ENCODE peak calls at places on chromosomes 11 and 22, in nine cellular contexts. One of them, this sample, is unnamed.

GRCh38 chr22:43974028-43974545 is 18.8 kb downstream of the SAMM50 start:
- DNase-seq in LHCN-M2: no peak
- DNase-seq in HTR-8/SVneo: no peak
- DNase-seq in activated naive CD4-positive, alpha-beta T cell treated with anti-CD3 and anti-CD28 coated beads for 36 hours: no peak
- DNase-seq in SHP77: no peak
- DNase-seq in stimulated activated CD4-positive, alpha-beta T cell treated with anti-CD3 and anti-CD28 coated beads, Interleukin-4, amount 100 ng/mL, for 1 hour: no peak
- DNase-seq in right atrium auricular region: no peak
- DNase-seq in NCI-H1436 treated with DMSO at 0.1 percent for 48 hours: no peak
- DNase-seq in AML-193: no peak
- DNase-seq in this sample: no peak

GRCh38 chr11:46679252-46680163 is 20.9 kb downstream of the ARHGAP1 start:
- DNase-seq in HTR-8/SVneo: no peak
- DNase-seq in NCI-H1436 treated with DMSO at 0.1 percent for 48 hours: no peak
- DNase-seq in activated naive CD4-positive, alpha-beta T cell treated with anti-CD3 and anti-CD28 coated beads for 36 hours: no peak
- DNase-seq in SHP77: no peak
- DNase-seq in right atrium auricular region: no peak
- DNase-seq in stimulated activated CD4-positive, alpha-beta T cell treated with anti-CD3 and anti-CD28 coated beads, Interleukin-4, amount 100 ng/mL, for 1 hour: no peak
- DNase-seq in AML-193: no peak
- DNase-seq in LHCN-M2: no peak
- DNase-seq in this sample: no peak

GRCh38 chr11:128579790-128580504 is 7.4 kb downstream of the ETS1 start:
- DNase-seq in AML-193: no peak
- DNase-seq in NCI-H1436 treated with DMSO at 0.1 percent for 48 hours: no peak
- DNase-seq in SHP77: no peak
- DNase-seq in activated naive CD4-positive, alpha-beta T cell treated with anti-CD3 and anti-CD28 coated beads for 36 hours: peak
- DNase-seq in right atrium auricular region: no peak
- DNase-seq in LHCN-M2: no peak
- DNase-seq in HTR-8/SVneo: no peak
- DNase-seq in stimulated activated CD4-positive, alpha-beta T cell treated with anti-CD3 and anti-CD28 coated beads, Interleukin-4, amount 100 ng/mL, for 1 hour: no peak
- DNase-seq in this sample: no peak

GRCh38 chr11:70506658-70506970 is 108.3 kb downstream of the CTTN start:
- DNase-seq in HTR-8/SVneo: no peak
- DNase-seq in NCI-H1436 treated with DMSO at 0.1 percent for 48 hours: no peak
- DNase-seq in SHP77: no peak
- DNase-seq in right atrium auricular region: no peak
- DNase-seq in LHCN-M2: no peak
- DNase-seq in AML-193: no peak
- DNase-seq in activated naive CD4-positive, alpha-beta T cell treated with anti-CD3 and anti-CD28 coated beads for 36 hours: no peak
- DNase-seq in stimulated activated CD4-positive, alpha-beta T cell treated with anti-CD3 and anti-CD28 coated beads, Interleukin-4, amount 100 ng/mL, for 1 hour: no peak
- DNase-seq in this sample: no peak

GRCh38 chr11:131914299-131914902 is 544.0 kb downstream of the NTM start:
- DNase-seq in SHP77: no peak
- DNase-seq in AML-193: no peak
- DNase-seq in LHCN-M2: peak
- DNase-seq in NCI-H1436 treated with DMSO at 0.1 percent for 48 hours: no peak
- DNase-seq in activated naive CD4-positive, alpha-beta T cell treated with anti-CD3 and anti-CD28 coated beads for 36 hours: no peak
- DNase-seq in HTR-8/SVneo: peak
- DNase-seq in stimulated activated CD4-positive, alpha-beta T cell treated with anti-CD3 and anti-CD28 coated beads, Interleukin-4, amount 100 ng/mL, for 1 hour: no peak
- DNase-seq in right atrium auricular region: no peak
- DNase-seq in this sample: no peak

GRCh38 chr11:110200241-110200640 is 96.2 kb downstream of the RDX start:
- DNase-seq in LHCN-M2: peak
- DNase-seq in AML-193: no peak
- DNase-seq in right atrium auricular region: no peak
- DNase-seq in HTR-8/SVneo: no peak
- DNase-seq in activated naive CD4-positive, alpha-beta T cell treated with anti-CD3 and anti-CD28 coated beads for 36 hours: no peak
- DNase-seq in NCI-H1436 treated with DMSO at 0.1 percent for 48 hours: no peak
- DNase-seq in stimulated activated CD4-positive, alpha-beta T cell treated with anti-CD3 and anti-CD28 coated beads, Interleukin-4, amount 100 ng/mL, for 1 hour: no peak
- DNase-seq in SHP77: no peak
- DNase-seq in this sample: no peak

GRCh38 chr22:44368611-44369010 is 55.9 kb upstream of the SHISAL1 start:
- DNase-seq in LHCN-M2: no peak
- DNase-seq in activated naive CD4-positive, alpha-beta T cell treated with anti-CD3 and anti-CD28 coated beads for 36 hours: no peak
- DNase-seq in SHP77: no peak
- DNase-seq in right atrium auricular region: no peak
- DNase-seq in AML-193: no peak
- DNase-seq in NCI-H1436 treated with DMSO at 0.1 percent for 48 hours: no peak
- DNase-seq in stimulated activated CD4-positive, alpha-beta T cell treated with anti-CD3 and anti-CD28 coated beads, Interleukin-4, amount 100 ng/mL, for 1 hour: no peak
- DNase-seq in HTR-8/SVneo: no peak
- DNase-seq in this sample: no peak

GRCh38 chr11:132962026-132962425 is 570.3 kb downstream of the OPCML start:
- DNase-seq in SHP77: no peak
- DNase-seq in right atrium auricular region: no peak
- DNase-seq in LHCN-M2: no peak
- DNase-seq in NCI-H1436 treated with DMSO at 0.1 percent for 48 hours: no peak
- DNase-seq in activated naive CD4-positive, alpha-beta T cell treated with anti-CD3 and anti-CD28 coated beads for 36 hours: no peak
- DNase-seq in HTR-8/SVneo: no peak
- DNase-seq in AML-193: no peak
- DNase-seq in stimulated activated CD4-positive, alpha-beta T cell treated with anti-CD3 and anti-CD28 coated beads, Interleukin-4, amount 100 ng/mL, for 1 hour: no peak
- DNase-seq in this sample: no peak

GRCh38 chr22:37906364-37907008 is 389 bp downstream of the MICALL1 start:
- DNase-seq in LHCN-M2: no peak
- DNase-seq in AML-193: no peak
- DNase-seq in NCI-H1436 treated with DMSO at 0.1 percent for 48 hours: no peak
- DNase-seq in right atrium auricular region: no peak
- DNase-seq in HTR-8/SVneo: peak
- DNase-seq in stimulated activated CD4-positive, alpha-beta T cell treated with anti-CD3 and anti-CD28 coated beads, Interleukin-4, amount 100 ng/mL, for 1 hour: peak
- DNase-seq in SHP77: no peak
- DNase-seq in activated naive CD4-positive, alpha-beta T cell treated with anti-CD3 and anti-CD28 coated beads for 36 hours: peak
- DNase-seq in this sample: peak

GRCh38 chr11:128501576-128502549 is 85.5 kb downstream of the ETS1 start:
- DNase-seq in stimulated activated CD4-positive, alpha-beta T cell treated with anti-CD3 and anti-CD28 coated beads, Interleukin-4, amount 100 ng/mL, for 1 hour: no peak
- DNase-seq in NCI-H1436 treated with DMSO at 0.1 percent for 48 hours: no peak
- DNase-seq in LHCN-M2: peak
- DNase-seq in HTR-8/SVneo: no peak
- DNase-seq in activated naive CD4-positive, alpha-beta T cell treated with anti-CD3 and anti-CD28 coated beads for 36 hours: peak
- DNase-seq in AML-193: no peak
- DNase-seq in right atrium auricular region: no peak
- DNase-seq in SHP77: no peak
- DNase-seq in this sample: no peak

GRCh38 chr11:97136067-97136466 is 746.3 kb downstream of the JRKL start:
- DNase-seq in stimulated activated CD4-positive, alpha-beta T cell treated with anti-CD3 and anti-CD28 coated beads, Interleukin-4, amount 100 ng/mL, for 1 hour: no peak
- DNase-seq in right atrium auricular region: no peak
- DNase-seq in SHP77: no peak
- DNase-seq in HTR-8/SVneo: no peak
- DNase-seq in AML-193: no peak
- DNase-seq in NCI-H1436 treated with DMSO at 0.1 percent for 48 hours: no peak
- DNase-seq in activated naive CD4-positive, alpha-beta T cell treated with anti-CD3 and anti-CD28 coated beads for 36 hours: no peak
- DNase-seq in LHCN-M2: no peak
- DNase-seq in this sample: no peak

GRCh38 chr11:87726511-87726910 is 448.7 kb downstream of the RAB38 start:
- DNase-seq in LHCN-M2: no peak
- DNase-seq in right atrium auricular region: no peak
- DNase-seq in HTR-8/SVneo: no peak
- DNase-seq in stimulated activated CD4-positive, alpha-beta T cell treated with anti-CD3 and anti-CD28 coated beads, Interleukin-4, amount 100 ng/mL, for 1 hour: no peak
- DNase-seq in SHP77: no peak
- DNase-seq in NCI-H1436 treated with DMSO at 0.1 percent for 48 hours: no peak
- DNase-seq in activated naive CD4-positive, alpha-beta T cell treated with anti-CD3 and anti-CD28 coated beads for 36 hours: no peak
- DNase-seq in AML-193: no peak
- DNase-seq in this sample: no peak

GRCh38 chr11:121762820-121763219 is 310.1 kb upstream of the SORL1-AS1 start:
- DNase-seq in right atrium auricular region: no peak
- DNase-seq in HTR-8/SVneo: no peak
- DNase-seq in AML-193: no peak
- DNase-seq in LHCN-M2: peak
- DNase-seq in activated naive CD4-positive, alpha-beta T cell treated with anti-CD3 and anti-CD28 coated beads for 36 hours: no peak
- DNase-seq in NCI-H1436 treated with DMSO at 0.1 percent for 48 hours: no peak
- DNase-seq in stimulated activated CD4-positive, alpha-beta T cell treated with anti-CD3 and anti-CD28 coated beads, Interleukin-4, amount 100 ng/mL, for 1 hour: no peak
- DNase-seq in SHP77: no peak
- DNase-seq in this sample: no peak

GRCh38 chr11:114821626-114822025 is 143.3 kb downstream of the NXPE2 start:
- DNase-seq in AML-193: no peak
- DNase-seq in NCI-H1436 treated with DMSO at 0.1 percent for 48 hours: no peak
- DNase-seq in stimulated activated CD4-positive, alpha-beta T cell treated with anti-CD3 and anti-CD28 coated beads, Interleukin-4, amount 100 ng/mL, for 1 hour: no peak
- DNase-seq in activated naive CD4-positive, alpha-beta T cell treated with anti-CD3 and anti-CD28 coated beads for 36 hours: no peak
- DNase-seq in SHP77: no peak
- DNase-seq in HTR-8/SVneo: no peak
- DNase-seq in right atrium auricular region: no peak
- DNase-seq in LHCN-M2: peak
- DNase-seq in this sample: no peak

GRCh38 chr11:73242291-73243092 is 24.4 kb downstream of the P2RY2 start:
- DNase-seq in stimulated activated CD4-positive, alpha-beta T cell treated with anti-CD3 and anti-CD28 coated beads, Interleukin-4, amount 100 ng/mL, for 1 hour: peak
- DNase-seq in activated naive CD4-positive, alpha-beta T cell treated with anti-CD3 and anti-CD28 coated beads for 36 hours: peak
- DNase-seq in HTR-8/SVneo: peak
- DNase-seq in AML-193: peak
- DNase-seq in LHCN-M2: peak
- DNase-seq in NCI-H1436 treated with DMSO at 0.1 percent for 48 hours: no peak
- DNase-seq in right atrium auricular region: peak
- DNase-seq in SHP77: peak
- DNase-seq in this sample: peak